ENCODE peak calls at places on chromosomes 16 and 17, in five cellular contexts. Y is IMR-90, K is H9, F is H1, H is trophoblast cell. L is an unnamed sample.
A peak's percentile ranks its signal among the peaks of the same experiment; 100 is the strongest.

GRCh38 chr17:45437461-45438283 is 5.0 kb upstream of the ARHGAP27 start:
- DNase-seq in Y (no peak), K (peak; percentile 71), F (no peak), H (no peak), L (no peak)

GRCh38 chr17:43465049-43465448 is 18.7 kb upstream of the DHX8 start:
- DNase-seq in Y (no peak), K (no peak), F (no peak), H (peak; percentile 24), L (no peak)

GRCh38 chr17:52148969-52149351 is 9.6 kb downstream of the CA10 start:
- DNase-seq in Y (no peak), K (no peak), F (no peak), H (no peak), L (peak; percentile 5)

GRCh38 chr17:44971776-44972483 is 3.8 kb upstream of the C1QL1 start:
- DNase-seq in Y (peak; percentile 72), K (peak; percentile 80), F (no peak), H (no peak), L (peak; percentile 33)

GRCh38 chr17:81002013-81002384 is 10.4 kb downstream of the CHMP6 start:
- DNase-seq in Y (no peak), K (no peak), F (no peak), H (no peak), L (no peak)

GRCh38 chr17:57879437-57880085 is 29.7 kb upstream of the MRPS23 start:
- DNase-seq in Y (no peak), K (peak; percentile 71), F (no peak), H (no peak), L (no peak)

GRCh38 chr17:45291170-45291805 is 25.5 kb downstream of the MAP3K14 start:
- DNase-seq in Y (no peak), K (no peak), F (no peak), H (peak; percentile 9), L (no peak)

GRCh38 chr16:5383737-5384136 is 286.1 kb upstream of the EEF2KMT start:
- DNase-seq in Y (no peak), K (no peak), F (no peak), H (no peak), L (no peak)

GRCh38 chr16:82627811-82628339 is 1.1 kb downstream of the CDH13 start:
- DNase-seq in Y (peak; percentile 26), K (peak; percentile 43), F (no peak), H (no peak), L (peak; percentile 47)

GRCh38 chr16:81748476-81749198 is 30.5 kb upstream of the PLCG2 start:
- DNase-seq in Y (no peak), K (no peak), F (no peak), H (no peak), L (no peak)

GRCh38 chr16:11301645-11302513 is 20.7 kb upstream of the PRM1 start:
- DNase-seq in Y (no peak), K (no peak), F (no peak), H (no peak), L (no peak)

GRCh38 chr17:57762375-57762916 is 17.3 kb upstream of the CCDC182 start:
- DNase-seq in Y (no peak), K (peak; percentile 53), F (no peak), H (no peak), L (no peak)

GRCh38 chr17:67124469-67125148 is 80.3 kb downstream of the CACNG1 start:
- DNase-seq in Y (no peak), K (no peak), F (no peak), H (no peak), L (no peak)

GRCh38 chr17:44989552-44990138 is 21.5 kb upstream of the C1QL1 start:
- DNase-seq in Y (no peak), K (no peak), F (no peak), H (no peak), L (no peak)

GRCh38 chr17:80452173-80452915 is 24.1 kb downstream of the NPTX1 start:
- DNase-seq in Y (no peak), K (no peak), F (no peak), H (no peak), L (no peak)

GRCh38 chr17:13626703-13627102 is 25.0 kb upstream of the HS3ST3A1 start:
- DNase-seq in Y (peak; percentile 91), K (no peak), F (no peak), H (no peak), L (peak; percentile 77)

GRCh38 chr17:11240041-11240801 is 792 bp upstream of the SHISA6 start:
- DNase-seq in Y (no peak), K (peak; percentile 78), F (no peak), H (no peak), L (no peak)

GRCh38 chr17:68200689-68201424 is 47.0 kb upstream of the AMZ2 start:
- DNase-seq in Y (peak; percentile 62), K (peak; percentile 97), F (peak; percentile 79), H (peak; percentile 84), L (peak; percentile 71)

GRCh38 chr17:33739714-33740113 is 446.6 kb upstream of the ASIC2 start:
- DNase-seq in Y (no peak), K (no peak), F (no peak), H (no peak), L (no peak)

GRCh38 chr17:3710951-3711383 is 12.7 kb upstream of the HASPIN start:
- DNase-seq in Y (peak; percentile 71), K (peak; percentile 54), F (no peak), H (peak; percentile 28), L (peak; percentile 41)

GRCh38 chr16:71504901-71505300 is 15.8 kb upstream of the ZNF19 start:
- DNase-seq in Y (no peak), K (no peak), F (no peak), H (peak; percentile 72), L (no peak)

GRCh38 chr17:81481011-81481799 is 31.4 kb downstream of the ACTG1 start:
- DNase-seq in Y (peak; percentile 46), K (peak; percentile 76), F (no peak), H (peak; percentile 23), L (no peak)

GRCh38 chr16:77434365-77435239 is at the start of gene ADAMTS18:
- DNase-seq in Y (no peak), K (peak; percentile 66), F (no peak), H (no peak), L (no peak)

GRCh38 chr17:72318131-72318530 is 197.3 kb downstream of the SOX9 start:
- DNase-seq in Y (no peak), K (no peak), F (no peak), H (no peak), L (no peak)

GRCh38 chr17:49986396-49987289 is 8.4 kb downstream of the DLX3 start:
- DNase-seq in Y (no peak), K (peak; percentile 23), F (no peak), H (no peak), L (no peak)

GRCh38 chr17:1034652-1035210 is 37.8 kb downstream of the TIMM22 start:
- DNase-seq in Y (no peak), K (no peak), F (no peak), H (no peak), L (no peak)

GRCh38 chr16:71626018-71626857 is at the start of gene MARVELD3:
- DNase-seq in Y (no peak), K (peak; percentile 94), F (peak; percentile 70), H (peak; percentile 86), L (no peak)

GRCh38 chr16:24921229-24921628 is 75.5 kb downstream of the SLC5A11 start:
- DNase-seq in Y (no peak), K (no peak), F (no peak), H (no peak), L (no peak)

GRCh38 chr17:10743316-10744009 is 13.6 kb upstream of the TMEM220 start:
- DNase-seq in Y (peak; percentile 38), K (no peak), F (no peak), H (no peak), L (no peak)

DNA sequence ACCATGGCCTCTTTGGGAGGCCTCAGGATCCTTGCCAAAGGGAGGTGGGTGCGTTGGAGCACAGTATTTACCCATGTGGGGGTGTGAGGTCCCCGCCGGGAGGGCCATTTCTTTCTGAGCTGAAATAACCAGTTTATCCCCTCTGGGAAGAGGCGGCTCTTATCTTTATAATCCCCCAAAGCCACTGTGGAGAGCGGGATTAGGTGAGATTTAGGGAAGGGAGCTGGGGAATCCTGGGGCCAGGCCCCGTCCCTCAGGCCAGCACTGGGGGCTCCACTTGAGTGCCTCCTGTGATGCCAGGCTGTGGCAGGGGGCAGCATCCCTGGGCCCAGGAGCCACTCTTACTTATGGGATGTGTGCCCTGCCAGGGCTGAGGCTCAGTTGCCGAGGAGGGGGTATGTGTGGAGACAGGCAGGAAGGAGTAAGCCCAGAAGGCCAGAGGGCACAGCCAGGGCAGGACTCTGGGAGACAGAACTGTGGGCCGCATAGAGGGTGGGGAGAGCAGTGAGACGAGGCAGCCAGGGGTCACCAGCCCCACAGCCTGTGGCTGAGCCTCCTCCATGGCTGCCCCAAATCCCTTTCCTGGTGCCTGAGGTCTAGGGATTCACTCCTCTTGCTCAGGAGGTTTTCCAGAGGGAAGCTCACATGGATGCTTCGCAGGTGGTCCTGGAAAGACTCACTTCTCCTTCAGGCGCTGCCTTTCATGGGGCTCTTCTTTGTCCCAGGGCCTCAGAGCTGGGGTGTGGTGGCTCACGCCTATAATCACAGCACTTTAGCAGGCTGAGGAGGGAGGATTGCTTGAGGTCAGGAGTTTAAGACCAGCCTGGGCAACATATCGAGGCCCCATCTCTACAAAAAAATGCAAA is 25.0 kb downstream of the TMEM94 start:
- DNase-seq in Y (no peak), K (no peak), F (no peak), H (no peak), L (no peak)
- H4K91ac ChIP-seq in Y (no peak overlapping the region), K (no peak overlapping the region), F (no peak overlapping the region), H (no peak overlapping the region), L (no peak overlapping the region)

DNA sequence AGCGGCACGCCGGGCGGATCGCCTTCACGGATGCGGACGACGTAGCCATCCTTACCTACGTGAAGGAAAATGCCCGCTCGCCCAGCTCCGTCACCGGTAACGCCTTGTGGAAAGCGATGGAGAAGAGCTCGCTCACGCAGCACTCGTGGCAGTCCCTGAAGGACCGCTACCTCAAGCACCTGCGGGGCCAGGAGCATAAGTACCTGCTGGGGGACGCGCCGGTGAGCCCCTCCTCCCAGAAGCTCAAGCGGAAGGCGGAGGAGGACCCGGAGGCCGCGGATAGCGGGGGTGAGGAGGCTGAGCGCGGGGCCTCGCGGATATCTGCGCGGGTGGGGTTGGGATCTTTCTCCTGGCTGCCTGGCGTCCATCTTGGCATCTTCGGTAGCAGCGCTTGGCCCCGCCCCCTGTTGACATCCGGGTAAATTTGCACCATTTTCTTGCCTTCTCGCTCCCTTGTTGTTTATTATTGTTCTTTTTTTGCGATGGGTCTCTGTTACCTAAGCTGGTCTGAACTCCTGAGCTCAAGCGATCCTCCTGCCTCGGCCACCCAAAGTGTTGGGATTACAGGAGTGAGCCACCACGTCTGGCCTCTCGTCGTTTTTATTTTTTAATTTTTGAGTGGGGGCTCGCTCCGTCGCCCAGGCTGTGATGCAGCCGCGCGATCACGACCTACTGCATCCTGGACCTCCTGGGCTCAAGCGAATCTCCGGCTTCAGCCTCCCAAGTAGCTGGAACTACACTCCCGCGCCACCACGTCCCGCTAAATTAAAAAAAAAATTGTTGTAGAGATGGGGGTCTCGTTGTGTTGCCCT is 898 bp downstream of the TERF2IP start:
- DNase-seq in Y (peak; percentile 65), K (peak; percentile 81), F (no peak), H (peak; percentile 86), L (peak; percentile 86)
- H2BK120ac ChIP-seq in Y (peak overlapping the region; percentile 1), K (no peak overlapping the region), F (no peak overlapping the region), H (peak overlapping the region; percentile 64), L (no peak overlapping the region)

DNA sequence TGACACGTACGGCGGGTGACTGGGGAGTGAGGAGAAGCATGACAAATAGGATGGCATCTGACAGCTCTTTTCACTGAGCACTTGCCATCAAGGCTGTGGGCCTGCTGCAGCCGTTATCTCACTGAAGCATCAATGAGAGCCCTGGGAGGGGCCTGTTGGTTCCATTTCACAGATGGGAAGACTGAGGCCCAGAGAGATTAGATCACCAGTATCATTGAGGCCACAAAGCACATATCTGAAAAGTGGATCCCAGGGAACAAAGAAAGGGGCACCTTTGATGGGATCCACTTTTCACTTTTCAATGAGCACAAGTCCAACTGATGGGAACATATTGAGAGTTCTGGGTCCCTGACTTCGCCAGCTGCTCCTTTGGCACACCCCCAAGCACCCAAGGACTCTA is 144.4 kb upstream of the LHX1 start:
- DNase-seq in Y (no peak), K (no peak), F (no peak), H (no peak), L (no peak)
- H4K91ac ChIP-seq in Y (no peak overlapping the region), K (no peak overlapping the region), F (no peak overlapping the region), H (no peak overlapping the region), L (no peak overlapping the region)

GRCh38 chr17:77698903-77699615 is 259.4 kb upstream of the TNRC6C start:
- DNase-seq in Y (no peak), K (peak; percentile 24), F (no peak), H (no peak), L (no peak)
- H2BK120ac ChIP-seq in Y (no peak overlapping the region), K (no peak overlapping the region), F (no peak overlapping the region), H (no peak overlapping the region), L (no peak overlapping the region)